ENCODE peak calls at places on chromosomes 6 and 20, in six cellular contexts. One of them, this sample, is unnamed.

GRCh38 chr6:75830959-75831885 is 82.2 kb downstream of the MYO6 start:
- DNase-seq in HepG2: no peak
- DNase-seq in endothelial cell of umbilical vein: no peak
- DNase-seq in WTC11: no peak
- DNase-seq in HCT116: no peak
- DNase-seq in SK-N-SH: no peak
- DNase-seq in this sample: peak

GRCh38 chr20:41030536-41031242 is 2.1 kb downstream of the TOP1 start:
- DNase-seq in SK-N-SH: no peak
- DNase-seq in HepG2: peak
- DNase-seq in endothelial cell of umbilical vein: peak
- DNase-seq in WTC11: no peak
- DNase-seq in HCT116: no peak
- DNase-seq in this sample: no peak

GRCh38 chr20:51128198-51128597 is 105.3 kb upstream of the KCNG1 start:
- DNase-seq in HCT116: no peak
- DNase-seq in endothelial cell of umbilical vein: no peak
- DNase-seq in HepG2: no peak
- DNase-seq in WTC11: no peak
- DNase-seq in SK-N-SH: no peak
- DNase-seq in this sample: no peak

GRCh38 chr6:29941006-29941405 is 1.3 kb upstream of the HLA-A start:
- DNase-seq in SK-N-SH: no peak
- DNase-seq in HepG2: no peak
- DNase-seq in HCT116: no peak
- DNase-seq in endothelial cell of umbilical vein: no peak
- DNase-seq in WTC11: no peak
- DNase-seq in this sample: no peak

GRCh38 chr6:72084992-72085569 is 198.7 kb downstream of the RIMS1 start:
- DNase-seq in HepG2: no peak
- DNase-seq in SK-N-SH: no peak
- DNase-seq in WTC11: no peak
- DNase-seq in HCT116: no peak
- DNase-seq in endothelial cell of umbilical vein: peak
- DNase-seq in this sample: no peak

GRCh38 chr6:127855542-127856159 is 45.2 kb downstream of the THEMIS start:
- DNase-seq in endothelial cell of umbilical vein: peak
- DNase-seq in HCT116: no peak
- DNase-seq in HepG2: peak
- DNase-seq in WTC11: peak
- DNase-seq in SK-N-SH: no peak
- DNase-seq in this sample: no peak

GRCh38 chr6:37324131-37325033 is 29.4 kb upstream of the RNF8 start:
- DNase-seq in SK-N-SH: no peak
- DNase-seq in WTC11: no peak
- DNase-seq in HepG2: no peak
- DNase-seq in endothelial cell of umbilical vein: peak
- DNase-seq in HCT116: peak
- DNase-seq in this sample: no peak

GRCh38 chr20:58545565-58546195 is 30.5 kb upstream of the APCDD1L start:
- DNase-seq in HepG2: no peak
- DNase-seq in SK-N-SH: no peak
- DNase-seq in endothelial cell of umbilical vein: no peak
- DNase-seq in HCT116: no peak
- DNase-seq in WTC11: no peak
- DNase-seq in this sample: no peak

DNA sequence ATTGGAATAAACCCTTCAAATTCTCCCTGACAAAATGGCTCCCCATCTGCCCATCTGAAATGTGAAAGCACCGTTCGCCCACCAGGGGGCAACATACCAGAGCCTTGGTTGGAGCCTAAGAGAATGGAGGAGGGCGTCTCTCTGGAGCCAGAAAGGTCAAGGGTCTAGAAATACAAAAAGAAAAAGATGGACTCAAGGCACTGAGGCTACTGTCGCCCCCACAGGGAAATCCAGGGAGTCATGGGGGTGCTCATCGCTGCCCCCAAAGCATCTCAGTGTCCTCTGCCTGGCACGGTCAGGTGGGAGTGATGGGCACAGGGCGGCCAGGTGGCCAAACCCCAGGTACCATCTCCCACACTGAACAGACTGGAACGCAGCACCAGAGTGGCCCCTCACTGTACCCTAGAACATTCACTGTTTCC is 136.3 kb downstream of the ZMYND8 start:
- DNase-seq in WTC11: peak
- DNase-seq in HCT116: peak
- DNase-seq in SK-N-SH: peak
- DNase-seq in endothelial cell of umbilical vein: peak
- DNase-seq in HepG2: peak
- DNase-seq in this sample: no peak
- TF ChIP-seq MAX in WTC11: no peak
- TF ChIP-seq MAX in HCT116: no peak
- TF ChIP-seq MAX in SK-N-SH: no peak
- TF ChIP-seq MAX in endothelial cell of umbilical vein: no peak
- TF ChIP-seq MAX in HepG2: no peak
- TF ChIP-seq MAX in this sample: no peak

GRCh38 chr6:6085928-6086668 is 79.4 kb upstream of the NRN1 start:
- DNase-seq in endothelial cell of umbilical vein: no peak
- DNase-seq in SK-N-SH: no peak
- DNase-seq in WTC11: no peak
- DNase-seq in HCT116: no peak
- DNase-seq in HepG2: no peak
- DNase-seq in this sample: no peak

GRCh38 chr6:6091608-6092002 is 84.9 kb upstream of the NRN1 start:
- DNase-seq in HCT116: no peak
- DNase-seq in SK-N-SH: no peak
- DNase-seq in endothelial cell of umbilical vein: no peak
- DNase-seq in HepG2: no peak
- DNase-seq in WTC11: no peak
- DNase-seq in this sample: no peak

DNA sequence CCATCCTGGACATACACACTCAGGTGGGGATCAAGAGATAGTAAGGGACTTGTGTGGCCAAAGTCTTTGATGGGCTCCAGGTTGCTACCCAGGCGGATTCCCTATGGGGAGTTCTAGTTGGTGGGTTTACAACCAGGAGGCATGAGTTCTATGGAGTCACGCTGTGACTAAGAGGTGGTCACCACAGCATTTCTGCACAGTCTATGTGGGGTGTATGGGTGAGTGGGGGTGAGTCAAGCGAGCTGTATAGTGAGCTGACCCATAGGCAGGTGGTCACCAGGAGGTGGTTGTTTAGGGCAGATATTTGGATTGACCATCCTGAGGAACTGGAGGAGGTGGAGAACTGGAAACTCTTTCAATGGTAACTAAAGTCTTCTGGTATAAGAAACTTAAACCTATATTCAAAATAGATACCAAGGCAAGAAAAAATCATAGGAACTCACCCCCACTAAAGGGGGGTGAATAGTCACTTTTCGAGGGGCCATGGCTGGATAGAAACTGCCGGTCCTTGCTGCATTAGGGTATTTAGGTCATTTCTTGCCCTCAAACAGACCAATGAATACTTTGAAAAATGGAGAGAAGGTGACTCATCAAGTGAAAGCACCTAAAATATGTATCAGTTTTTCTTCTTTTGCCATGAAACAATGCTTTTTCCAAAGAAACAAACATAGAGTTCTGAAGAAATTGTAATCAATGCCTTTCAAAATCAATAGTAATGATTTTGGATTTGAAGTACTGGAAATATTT is 84.3 kb upstream of the NRN1 start:
- DNase-seq in WTC11: no peak
- DNase-seq in HCT116: no peak
- DNase-seq in HepG2: no peak
- DNase-seq in SK-N-SH: no peak
- DNase-seq in endothelial cell of umbilical vein: no peak
- DNase-seq in this sample: no peak
- TF ChIP-seq MAX in WTC11: no peak
- TF ChIP-seq MAX in HCT116: no peak
- TF ChIP-seq MAX in HepG2: no peak
- TF ChIP-seq MAX in SK-N-SH: no peak
- TF ChIP-seq MAX in endothelial cell of umbilical vein: no peak
- TF ChIP-seq MAX in this sample: no peak

GRCh38 chr6:5994999-5995698 is 11.6 kb downstream of the NRN1 start:
- DNase-seq in HepG2: no peak
- DNase-seq in WTC11: no peak
- DNase-seq in endothelial cell of umbilical vein: no peak
- DNase-seq in SK-N-SH: no peak
- DNase-seq in HCT116: no peak
- DNase-seq in this sample: no peak

GRCh38 chr6:5997420-5998093 is 9.2 kb downstream of the NRN1 start:
- DNase-seq in HepG2: no peak
- DNase-seq in HCT116: no peak
- DNase-seq in WTC11: peak
- DNase-seq in SK-N-SH: peak
- DNase-seq in endothelial cell of umbilical vein: peak
- DNase-seq in this sample: no peak

GRCh38 chr6:5995705-5996686 is 10.7 kb downstream of the NRN1 start:
- DNase-seq in HepG2: peak
- DNase-seq in SK-N-SH: peak
- DNase-seq in endothelial cell of umbilical vein: peak
- DNase-seq in HCT116: no peak
- DNase-seq in WTC11: peak
- DNase-seq in this sample: no peak

GRCh38 chr6:5998236-5998635 is 8.5 kb downstream of the NRN1 start:
- DNase-seq in endothelial cell of umbilical vein: no peak
- DNase-seq in HCT116: no peak
- DNase-seq in SK-N-SH: no peak
- DNase-seq in WTC11: no peak
- DNase-seq in HepG2: no peak
- DNase-seq in this sample: no peak

DNA sequence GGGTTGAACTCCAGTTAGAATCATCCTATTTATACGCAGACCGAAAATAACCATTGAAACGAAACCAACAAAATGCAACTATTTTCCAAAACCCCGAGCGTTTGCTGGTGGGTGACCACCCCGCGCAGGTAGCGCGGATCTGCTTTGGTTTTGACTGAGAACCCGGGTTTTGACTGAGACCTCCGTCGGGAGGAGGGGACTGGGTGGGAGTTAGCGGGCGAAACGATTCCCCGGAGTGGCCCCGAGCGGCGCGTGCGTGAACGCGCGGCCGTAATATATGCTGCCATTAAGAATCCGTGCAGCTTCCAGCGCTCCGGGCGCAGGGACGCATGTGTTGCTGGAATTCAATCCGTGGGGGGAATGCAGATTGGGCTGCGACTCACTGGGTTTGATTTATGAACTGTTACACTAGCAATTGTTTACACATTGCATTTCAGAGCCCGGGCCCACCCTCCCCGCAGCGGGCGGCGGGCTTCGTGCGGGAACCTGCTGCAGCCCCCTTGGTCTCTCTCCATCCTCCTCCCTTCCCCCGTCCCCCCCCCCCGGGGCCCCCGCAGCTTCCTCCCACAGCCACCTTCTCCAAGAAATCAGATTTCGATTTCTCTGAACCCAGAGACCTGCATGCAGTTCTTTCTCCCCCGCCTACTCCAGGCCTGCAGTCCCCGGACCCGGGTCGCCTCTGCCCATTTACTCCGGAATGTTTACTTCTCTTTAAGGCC is 9.9 kb downstream of the NRN1 start:
- DNase-seq in endothelial cell of umbilical vein: peak
- DNase-seq in HCT116: no peak
- DNase-seq in HepG2: no peak
- DNase-seq in SK-N-SH: peak
- DNase-seq in WTC11: peak
- DNase-seq in this sample: no peak
- TF ChIP-seq MAX in endothelial cell of umbilical vein: no peak
- TF ChIP-seq MAX in HCT116: no peak
- TF ChIP-seq MAX in HepG2: peak
- TF ChIP-seq MAX in SK-N-SH: no peak
- TF ChIP-seq MAX in WTC11: no peak
- TF ChIP-seq MAX in this sample: no peak

GRCh38 chr20:62239278-62239879 is 1.1 kb downstream of the OSBPL2 start:
- DNase-seq in SK-N-SH: no peak
- DNase-seq in HCT116: no peak
- DNase-seq in WTC11: no peak
- DNase-seq in HepG2: no peak
- DNase-seq in endothelial cell of umbilical vein: no peak
- DNase-seq in this sample: no peak
- TF ChIP-seq MAX in SK-N-SH: no peak
- TF ChIP-seq MAX in HCT116: no peak
- TF ChIP-seq MAX in WTC11: no peak
- TF ChIP-seq MAX in HepG2: peak
- TF ChIP-seq MAX in endothelial cell of umbilical vein: no peak
- TF ChIP-seq MAX in this sample: no peak

GRCh38 chr6:137202078-137202477 is 17.1 kb downstream of the IFNGR1 start:
- DNase-seq in SK-N-SH: peak
- DNase-seq in WTC11: no peak
- DNase-seq in endothelial cell of umbilical vein: no peak
- DNase-seq in HCT116: no peak
- DNase-seq in HepG2: no peak
- DNase-seq in this sample: no peak
- TF ChIP-seq MAX in SK-N-SH: no peak
- TF ChIP-seq MAX in WTC11: no peak
- TF ChIP-seq MAX in endothelial cell of umbilical vein: no peak
- TF ChIP-seq MAX in HCT116: no peak
- TF ChIP-seq MAX in HepG2: no peak
- TF ChIP-seq MAX in this sample: no peak

DNA sequence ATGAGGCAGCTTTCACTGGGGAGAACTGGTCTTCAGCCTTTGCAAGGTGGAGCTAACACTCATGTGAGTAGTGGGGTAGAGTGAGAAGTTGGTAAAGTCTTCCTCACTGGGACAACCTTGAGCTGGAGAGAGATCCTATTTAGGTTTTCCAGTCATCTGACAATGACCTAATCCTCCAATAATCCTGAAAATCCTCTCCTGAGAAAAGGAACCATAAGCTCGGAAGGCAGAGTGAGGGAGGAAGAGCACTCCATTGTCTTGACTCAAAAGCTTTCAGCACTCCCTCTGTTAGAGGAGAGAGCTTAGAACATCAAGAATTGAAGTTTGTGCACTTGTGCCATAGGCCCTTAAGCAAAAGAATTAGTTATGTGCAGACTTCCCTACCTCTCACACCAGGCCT is 77.8 kb downstream of the TRAM2 start:
- DNase-seq in HepG2: no peak
- DNase-seq in HCT116: no peak
- DNase-seq in SK-N-SH: no peak
- DNase-seq in WTC11: no peak
- DNase-seq in endothelial cell of umbilical vein: no peak
- DNase-seq in this sample: no peak
- TF ChIP-seq MAX in HepG2: no peak
- TF ChIP-seq MAX in HCT116: no peak
- TF ChIP-seq MAX in SK-N-SH: no peak
- TF ChIP-seq MAX in WTC11: no peak
- TF ChIP-seq MAX in endothelial cell of umbilical vein: no peak
- TF ChIP-seq MAX in this sample: no peak

This sample was measured in GM12878.